ENCODE peak calls at places on chromosomes 12 and 14, in four cellular contexts. One of them, this sample, is unnamed.

GRCh38 chr14:51581017-51581881 is 70.5 kb upstream of the FRMD6 start:
- DNase-seq in thoracic aorta: no peak
- DNase-seq in H9: no peak
- DNase-seq in A549: peak; percentile 55
- DNase-seq in this sample: peak; percentile 16

GRCh38 chr14:54182419-54183040 is 214.3 kb upstream of the CDKN3 start:
- DNase-seq in thoracic aorta: no peak
- DNase-seq in H9: no peak
- DNase-seq in A549: no peak
- DNase-seq in this sample: no peak

GRCh38 chr12:105100998-105101397 is 6.5 kb upstream of the WASHC4 start:
- DNase-seq in thoracic aorta: no peak
- DNase-seq in H9: no peak
- DNase-seq in A549: no peak
- DNase-seq in this sample: peak; percentile 28

GRCh38 chr14:103679351-103679750 is 35.9 kb downstream of the XRCC3 start:
- DNase-seq in thoracic aorta: no peak
- DNase-seq in H9: peak; percentile 50
- DNase-seq in A549: peak; percentile 47
- DNase-seq in this sample: no peak

GRCh38 chr14:63956326-63956725 is 103.5 kb downstream of the SYNE2 start:
- DNase-seq in thoracic aorta: no peak
- DNase-seq in H9: no peak
- DNase-seq in A549: no peak
- DNase-seq in this sample: no peak

GRCh38 chr14:103343164-103343879 is 9.3 kb downstream of the EIF5 start:
- DNase-seq in thoracic aorta: no peak
- DNase-seq in H9: no peak
- DNase-seq in A549: no peak
- DNase-seq in this sample: no peak

GRCh38 chr12:93020225-93020997 is 91.3 kb upstream of the EEA1 start:
- DNase-seq in thoracic aorta: no peak
- DNase-seq in H9: no peak
- DNase-seq in A549: no peak
- DNase-seq in this sample: peak; percentile 92

GRCh38 chr12:47867496-47867941 is 37.3 kb downstream of the VDR start:
- DNase-seq in thoracic aorta: no peak
- DNase-seq in H9: no peak
- DNase-seq in A549: peak; percentile 37
- DNase-seq in this sample: no peak

GRCh38 chr12:6226002-6226700 is 26.0 kb downstream of the CD9 start:
- DNase-seq in thoracic aorta: peak; percentile 65
- DNase-seq in H9: no peak
- DNase-seq in A549: no peak
- DNase-seq in this sample: no peak

GRCh38 chr14:68771631-68772030 is 21.2 kb downstream of the ZFP36L1 start:
- DNase-seq in thoracic aorta: no peak
- DNase-seq in H9: no peak
- DNase-seq in A549: no peak
- DNase-seq in this sample: no peak

GRCh38 chr12:124851344-124851743 is 12.3 kb downstream of the SCARB1 start:
- DNase-seq in thoracic aorta: no peak
- DNase-seq in H9: no peak
- DNase-seq in A549: no peak
- DNase-seq in this sample: peak; percentile 44

GRCh38 chr14:90575336-90575735 is 178.5 kb downstream of the CALM1 start:
- DNase-seq in thoracic aorta: no peak
- DNase-seq in H9: no peak
- DNase-seq in A549: no peak
- DNase-seq in this sample: no peak

GRCh38 chr14:44438936-44439335 is 68.1 kb downstream of the FSCB start:
- DNase-seq in thoracic aorta: no peak
- DNase-seq in H9: no peak
- DNase-seq in A549: no peak
- DNase-seq in this sample: no peak

GRCh38 chr12:16281157-16281556 is 3.7 kb upstream of the SLC15A5 start:
- DNase-seq in thoracic aorta: no peak
- DNase-seq in H9: no peak
- DNase-seq in A549: peak; percentile 11
- DNase-seq in this sample: no peak

GRCh38 chr12:69616025-69616424 is 5.3 kb upstream of the LRRC10 start:
- DNase-seq in thoracic aorta: no peak
- DNase-seq in H9: no peak
- DNase-seq in A549: no peak
- DNase-seq in this sample: no peak

GRCh38 chr12:95994476-95994875 is 1.7 kb downstream of the HAL start:
- DNase-seq in thoracic aorta: no peak
- DNase-seq in H9: no peak
- DNase-seq in A549: no peak
- DNase-seq in this sample: no peak

GRCh38 chr12:128864516-128865186 is 11.4 kb downstream of the GLT1D1 start:
- DNase-seq in thoracic aorta: no peak
- DNase-seq in H9: no peak
- DNase-seq in A549: no peak
- DNase-seq in this sample: no peak

GRCh38 chr12:64252708-64253107 is 30.6 kb upstream of the KICS2 start:
- DNase-seq in thoracic aorta: no peak
- DNase-seq in H9: no peak
- DNase-seq in A549: no peak
- DNase-seq in this sample: no peak

GRCh38 chr14:32426596-32427408 is 97.7 kb downstream of the AKAP6 start:
- DNase-seq in thoracic aorta: no peak
- DNase-seq in H9: no peak
- DNase-seq in A549: no peak
- DNase-seq in this sample: no peak

GRCh38 chr14:35122696-35123387 is 490 bp downstream of the PRORP start:
- DNase-seq in thoracic aorta: no peak
- DNase-seq in H9: no peak
- DNase-seq in A549: no peak
- DNase-seq in this sample: no peak

GRCh38 chr14:22131749-22132476 is 457.1 kb downstream of the DAD1 start:
- DNase-seq in thoracic aorta: no peak
- DNase-seq in H9: peak; percentile 37
- DNase-seq in A549: peak; percentile 27
- DNase-seq in this sample: peak; percentile 37

GRCh38 chr14:95340201-95340697 is 20.5 kb upstream of the CLMN start:
- DNase-seq in thoracic aorta: no peak
- DNase-seq in H9: no peak
- DNase-seq in A549: peak; percentile 64
- DNase-seq in this sample: no peak

GRCh38 chr12:97982684-97983083 is 520.1 kb downstream of the RMST start:
- DNase-seq in thoracic aorta: no peak
- DNase-seq in H9: no peak
- DNase-seq in A549: no peak
- DNase-seq in this sample: no peak

GRCh38 chr14:56490379-56490778 is 89.2 kb upstream of the TMEM260 start:
- DNase-seq in thoracic aorta: no peak
- DNase-seq in H9: no peak
- DNase-seq in A549: peak; percentile 40
- DNase-seq in this sample: no peak

GRCh38 chr12:47771304-47771703 is 1.7 kb upstream of the SLC48A1 start:
- DNase-seq in thoracic aorta: no peak
- DNase-seq in H9: no peak
- DNase-seq in A549: no peak
- DNase-seq in this sample: no peak

GRCh38 chr14:62213516-62213915 is 451.3 kb downstream of the SNAPC1 start:
- DNase-seq in thoracic aorta: no peak
- DNase-seq in H9: no peak
- DNase-seq in A549: no peak
- DNase-seq in this sample: no peak

GRCh38 chr14:100660498-100661339 is 66.0 kb upstream of the DLK1 start:
- DNase-seq in thoracic aorta: no peak
- DNase-seq in H9: no peak
- DNase-seq in A549: no peak
- DNase-seq in this sample: no peak

GRCh38 chr12:76003263-76003640 is 28.3 kb downstream of the PHLDA1 start:
- DNase-seq in thoracic aorta: no peak
- DNase-seq in H9: no peak
- DNase-seq in A549: no peak
- DNase-seq in this sample: no peak

GRCh38 chr12:6065872-6066217 is 58.6 kb downstream of the VWF start:
- DNase-seq in thoracic aorta: no peak
- DNase-seq in H9: no peak
- DNase-seq in A549: no peak
- DNase-seq in this sample: no peak

DNA sequence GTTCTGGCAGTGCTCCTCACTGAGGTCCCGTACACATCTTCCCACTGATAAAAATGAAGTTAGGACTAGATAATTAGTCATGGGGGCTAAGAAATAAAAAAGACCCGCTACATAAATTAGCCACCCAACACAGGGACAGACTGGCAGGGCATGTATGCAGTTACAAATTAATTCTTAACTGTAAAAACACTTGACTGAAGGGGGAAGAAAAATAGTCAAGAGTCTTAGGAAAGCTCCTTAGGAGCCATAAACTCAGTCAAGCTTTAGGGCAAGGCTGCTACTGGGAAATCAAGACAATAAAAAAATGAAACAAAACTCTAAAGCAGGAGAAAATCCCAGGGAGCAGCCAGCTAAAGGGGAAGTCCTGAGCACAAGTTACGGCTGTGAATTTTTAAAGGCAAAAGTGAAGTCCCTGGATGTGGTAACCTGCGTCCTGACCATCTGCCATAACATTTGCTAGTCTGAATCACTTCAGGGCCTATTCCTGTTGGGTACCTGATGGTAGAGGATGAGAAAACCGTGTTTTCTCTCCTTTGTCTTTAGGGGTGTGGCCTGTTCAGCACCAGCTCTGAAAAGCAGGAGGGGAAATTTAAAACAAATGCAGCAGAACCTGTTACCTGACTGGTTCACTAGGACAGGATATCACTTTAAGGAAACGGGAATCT is 7.5 kb upstream of the NPFF start:
- DNase-seq in thoracic aorta: no peak
- DNase-seq in H9: no peak
- DNase-seq in A549: no peak
- DNase-seq in this sample: no peak
- TF ChIP-seq CTCF in thoracic aorta: no peak
- TF ChIP-seq CTCF in H9: no peak
- TF ChIP-seq CTCF in A549: no peak
- TF ChIP-seq CTCF in this sample: no peak

GRCh38 chr12:52474212-52474611 is 607 bp upstream of the KRT6C start:
- DNase-seq in thoracic aorta: no peak
- DNase-seq in H9: no peak
- DNase-seq in A549: no peak
- DNase-seq in this sample: no peak
- H3K9me3 ChIP-seq in thoracic aorta: no peaks in the 10 kb centered on the region
- H3K9me3 ChIP-seq in H9: no peaks in the 10 kb centered on the region
- H3K9me3 ChIP-seq in A549: no peaks in the 10 kb centered on the region
- H3K9me3 ChIP-seq in this sample: no peaks in the 10 kb centered on the region

GRCh38 chr12:108722463-108722862 is 8.9 kb downstream of the CORO1C start:
- DNase-seq in thoracic aorta: no peak
- DNase-seq in H9: no peak
- DNase-seq in A549: no peak
- DNase-seq in this sample: no peak

GRCh38 chr12:108724054-108724889 is 7.0 kb downstream of the CORO1C start:
- DNase-seq in thoracic aorta: no peak
- DNase-seq in H9: peak; percentile 20
- DNase-seq in A549: peak; percentile 56
- DNase-seq in this sample: no peak

GRCh38 chr12:108724890-108725151 is 6.5 kb downstream of the CORO1C start:
- DNase-seq in thoracic aorta: no peak
- DNase-seq in H9: no peak
- DNase-seq in A549: no peak
- DNase-seq in this sample: no peak

GRCh38 chr12:108721824-108722223 is 9.5 kb downstream of the CORO1C start:
- DNase-seq in thoracic aorta: no peak
- DNase-seq in H9: no peak
- DNase-seq in A549: no peak
- DNase-seq in this sample: no peak

GRCh38 chr12:108722992-108723766 is 8.1 kb downstream of the CORO1C start:
- DNase-seq in thoracic aorta: no peak
- DNase-seq in H9: no peak
- DNase-seq in A549: peak; percentile 65
- DNase-seq in this sample: no peak
- H3K4me1 ChIP-seq in thoracic aorta: peaks cover 91% of the 10 kb centered on the region
- H3K4me1 ChIP-seq in H9: peaks cover 6% of the 10 kb centered on the region
- H3K4me1 ChIP-seq in A549: peaks cover 96% of the 10 kb centered on the region
- H3K4me1 ChIP-seq in this sample: peaks cover 52% of the 10 kb centered on the region

DNA sequence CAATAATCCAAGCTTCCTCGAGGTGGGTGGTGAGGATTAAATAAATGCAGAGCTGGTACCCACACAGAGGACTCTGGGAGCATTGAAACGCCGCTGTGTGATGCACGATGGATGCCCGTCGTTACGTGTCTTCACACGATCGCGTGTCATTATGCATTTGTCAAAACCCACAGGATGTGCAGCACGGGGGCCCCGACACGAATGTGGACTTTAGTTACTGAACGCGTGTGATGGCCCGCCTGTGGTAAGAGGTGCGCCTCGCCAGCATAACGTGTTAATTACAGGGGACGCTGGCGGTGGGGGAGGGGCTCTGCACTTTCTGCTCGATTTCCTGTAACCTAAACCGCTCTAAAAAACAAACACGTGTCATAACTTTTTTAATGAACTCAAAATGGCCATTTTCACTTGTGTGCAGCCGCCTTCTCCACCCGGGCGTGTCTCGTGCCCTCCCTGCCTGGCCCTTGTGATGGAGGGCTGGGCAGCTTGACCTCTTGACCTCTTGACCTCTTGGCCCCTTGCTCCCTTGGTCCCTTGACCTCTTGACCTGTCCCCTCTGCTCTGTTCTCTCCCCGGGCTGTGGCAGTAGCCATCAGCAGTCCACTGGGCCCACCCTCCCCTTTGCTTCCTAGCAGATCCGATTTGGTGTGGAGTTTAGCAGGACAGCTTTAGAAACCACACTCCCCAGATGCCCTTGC is 33.7 kb upstream of the GALNT9 start:
- DNase-seq in thoracic aorta: no peak
- DNase-seq in H9: no peak
- DNase-seq in A549: no peak
- DNase-seq in this sample: no peak
- TF ChIP-seq CTCF in thoracic aorta: no peak
- TF ChIP-seq CTCF in H9: no peak
- TF ChIP-seq CTCF in A549: no peak
- TF ChIP-seq CTCF in this sample: no peak